ENCODE peak calls at places on chromosomes 12 and 14, in ten cellular contexts. J is A549, H is testis, P is upper lobe of right lung, I is lower lobe of right lung, E is sigmoid colon, B is heart right ventricle, C is aorta, N is astrocyte, U is cardiac muscle cell. S is an unnamed sample.

GRCh38 chr14:97456958-97457357 is 659.8 kb downstream of the VRK1 start:
- DNase-seq in C (no peak), J (no peak), N (no peak), U (no peak), E (no peak), H (no peak), B (no peak), P (no peak), I (no peak), S (no peak)

GRCh38 chr12:116818341-116818856 is 62.8 kb downstream of the HRK start:
- DNase-seq in I (no peak), B (peak; percentile 35), U (peak; percentile 42), N (peak; percentile 9), H (peak; percentile 31), J (no peak), C (no peak), P (no peak), E (no peak), S (peak; percentile 68)

GRCh38 chr14:89621009-89621421 is 204.0 kb upstream of the FOXN3 start:
- DNase-seq in E (no peak), U (no peak), I (no peak), N (no peak), B (no peak), P (no peak), J (no peak), H (no peak), C (no peak), S (no peak)

GRCh38 chr14:61269321-61270083 is 11.6 kb downstream of the TMEM30B start:
- DNase-seq in J (peak; percentile 77), P (peak; percentile 80), U (peak; percentile 76), H (peak; percentile 92), C (peak; percentile 74), E (peak; percentile 77), I (peak; percentile 72), N (peak; percentile 34), B (peak; percentile 42), S (peak; percentile 71)

GRCh38 chr14:71328183-71328582 is 420.9 kb downstream of the PCNX1 start:
- DNase-seq in N (peak; percentile 29), H (no peak), C (no peak), U (no peak), J (no peak), I (no peak), B (no peak), P (no peak), E (no peak), S (no peak)

GRCh38 chr12:94714378-94714777 is 64.0 kb upstream of the TMCC3 start:
- DNase-seq in U (peak; percentile 32), B (no peak), E (no peak), P (no peak), J (no peak), N (peak; percentile 87), C (no peak), H (no peak), I (no peak), S (no peak)

GRCh38 chr14:100522616-100523021 is 64.6 kb downstream of the BEGAIN start:
- DNase-seq in H (peak; percentile 16), U (peak; percentile 29), N (no peak), E (peak; percentile 27), B (no peak), I (no peak), C (no peak), P (peak; percentile 51), J (no peak), S (peak; percentile 46)

GRCh38 chr12:59736786-59737185 is 141.0 kb downstream of the SLC16A7 start:
- DNase-seq in B (no peak), U (peak; percentile 68), C (no peak), P (no peak), J (no peak), N (peak; percentile 87), I (no peak), H (no peak), E (no peak), S (no peak)

GRCh38 chr14:90554341-90554740 is 157.5 kb downstream of the CALM1 start:
- DNase-seq in N (no peak), H (no peak), C (peak; percentile 72), B (peak; percentile 63), U (no peak), J (no peak), I (peak; percentile 70), E (peak; percentile 79), P (peak; percentile 77), S (peak; percentile 62)

GRCh38 chr14:68621400-68622365 is 171.2 kb downstream of the ZFP36L1 start:
- DNase-seq in B (peak; percentile 58), I (no peak), N (peak; percentile 60), E (no peak), J (no peak), C (peak; percentile 83), P (peak; percentile 39), H (no peak), U (peak; percentile 67), S (peak; percentile 88)

GRCh38 chr14:94823556-94824341 is 53.8 kb upstream of the GSC start:
- DNase-seq in H (no peak), N (peak; percentile 1), I (no peak), C (no peak), P (no peak), U (no peak), E (no peak), J (peak; percentile 80), B (no peak), S (no peak)

GRCh38 chr14:102318781-102319276 is 717 bp upstream of the ZNF839 start:
- DNase-seq in I (no peak), C (no peak), H (no peak), U (no peak), P (no peak), N (no peak), J (no peak), E (peak; percentile 67), B (no peak), S (peak; percentile 52)

GRCh38 chr14:96268426-96269358 is 12.7 kb downstream of the BDKRB1 start:
- DNase-seq in C (peak; percentile 70), H (no peak), U (peak; percentile 95), I (no peak), B (peak; percentile 19), E (peak; percentile 92), J (peak; percentile 78), P (no peak), N (peak; percentile 96), S (no peak)

GRCh38 chr12:22334696-22335290 is at the start of gene ST8SIA1:
- DNase-seq in J (no peak), P (peak; percentile 70), H (peak; percentile 21), N (no peak), I (peak; percentile 49), E (peak; percentile 82), C (peak; percentile 53), B (peak; percentile 50), U (peak; percentile 30), S (peak; percentile 81)

GRCh38 chr12:24212496-24212895 is 263.0 kb upstream of the SOX5 start:
- DNase-seq in C (no peak), U (no peak), I (no peak), H (no peak), B (no peak), N (no peak), P (no peak), J (no peak), E (no peak), S (no peak)

GRCh38 chr12:118655588-118655987 is 279.2 kb downstream of the SUDS3 start:
- DNase-seq in U (no peak), B (no peak), C (no peak), I (no peak), N (no peak), J (no peak), P (no peak), E (no peak), H (no peak), S (no peak)

GRCh38 chr14:104795781-104796681 is 483 bp upstream of the AKT1 start:
- DNase-seq in N (no peak), B (peak; percentile 76), J (no peak), C (peak; percentile 74), P (peak; percentile 83), H (peak; percentile 43), I (no peak), E (no peak), U (peak; percentile 61), S (peak; percentile 86)

GRCh38 chr12:4164591-4165558 is 108.7 kb upstream of the CCND2 start:
- DNase-seq in U (peak; percentile 74), I (peak; percentile 50), H (peak; percentile 54), P (peak; percentile 66), E (peak; percentile 75), B (peak; percentile 53), J (no peak), C (peak; percentile 70), N (peak; percentile 59), S (peak; percentile 68)

GRCh38 chr12:52197371-52198231 is 5.8 kb upstream of the KRT80 start:
- DNase-seq in P (peak; percentile 77), H (peak; percentile 27), J (no peak), E (peak; percentile 75), C (no peak), I (peak; percentile 75), B (no peak), U (peak; percentile 71), N (no peak), S (no peak)

GRCh38 chr12:42590324-42590934 is 883 bp upstream of the PRICKLE1 start:
- DNase-seq in B (peak; percentile 26), N (no peak), I (peak; percentile 50), P (no peak), U (peak; percentile 37), C (peak; percentile 56), H (peak; percentile 44), J (peak; percentile 35), E (peak; percentile 72), S (peak; percentile 61)
- H3K27ac ChIP-seq in B (peak overlapping the region; percentile 22), N (peak overlapping the region; percentile 65), I (peak overlapping the region; percentile 41), P (no peak overlapping the region), U (peak overlapping the region; percentile 97), C (peak overlapping the region; percentile 13), H (no peak overlapping the region), J (peak overlapping the region; percentile 84), E (peak overlapping the region; percentile 74), S (peak overlapping the region; percentile 57)

GRCh38 chr14:106509176-106509575 is 982.8 kb downstream of the TMEM121 start:
- DNase-seq in I (no peak), P (no peak), E (no peak), C (no peak), J (no peak), N (no peak), H (no peak), B (no peak), U (no peak), S (no peak)
- H3K9me3 ChIP-seq in I (no peaks in the 10 kb centered on the region), P (no peaks in the 10 kb centered on the region), E (no peaks in the 10 kb centered on the region), C (no peaks in the 10 kb centered on the region), J (no peaks in the 10 kb centered on the region), N (peaks cover 4% of the 10 kb centered on the region), H (no peaks in the 10 kb centered on the region), B (no peaks in the 10 kb centered on the region), U (no peaks in the 10 kb centered on the region), S (no peaks in the 10 kb centered on the region)

DNA sequence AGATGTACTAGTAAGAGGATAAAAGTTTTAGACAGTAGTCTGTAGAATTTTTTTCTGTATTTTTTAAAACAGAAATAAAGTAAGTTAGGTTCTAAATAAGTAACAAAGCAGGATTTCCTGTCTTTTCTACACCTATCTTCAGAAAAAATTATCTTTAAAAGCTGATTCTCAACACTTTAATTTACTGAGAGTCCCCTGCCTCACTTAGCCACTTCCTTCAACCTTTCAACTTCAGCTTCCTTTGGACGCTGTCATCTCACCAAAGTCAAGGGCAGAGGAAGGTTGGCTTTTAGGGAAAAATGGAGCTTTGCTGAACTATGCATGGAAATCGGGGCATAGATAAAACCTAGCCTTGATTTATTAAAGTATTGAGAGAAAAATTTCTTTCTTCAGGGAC is 44.9 kb upstream of the CERS5 start:
- DNase-seq in U (no peak), N (no peak), H (no peak), J (no peak), C (no peak), P (no peak), E (no peak), I (no peak), B (no peak), S (no peak)
- H3K27ac ChIP-seq in U (no peak overlapping the region), N (peak overlapping the region; percentile 16), H (peak overlapping the region; percentile 44), J (peak overlapping the region; percentile 65), C (no peak overlapping the region), P (peak overlapping the region; percentile 32), E (no peak overlapping the region), I (peak overlapping the region; percentile 75), B (peak overlapping the region; percentile 61), S (peak overlapping the region; percentile 67)

GRCh38 chr12:34363050-34363673 is 340.9 kb downstream of the ALG10 start:
- DNase-seq in E (no peak), C (no peak), N (no peak), I (no peak), U (no peak), B (no peak), P (no peak), H (no peak), J (peak; percentile 55), S (no peak)
- H3K9me3 ChIP-seq in E (peaks cover 37% of the 10 kb centered on the region), C (no peaks in the 10 kb centered on the region), N (peaks cover 14% of the 10 kb centered on the region), I (peaks cover 15% of the 10 kb centered on the region), U (no peaks in the 10 kb centered on the region), B (peaks cover 93% of the 10 kb centered on the region), P (peaks cover 3% of the 10 kb centered on the region), H (no peaks in the 10 kb centered on the region), J (no peaks in the 10 kb centered on the region), S (no peaks in the 10 kb centered on the region)